ENCODE peak calls at places on chromosomes 3 and 15, in six cellular contexts. W is T-cell; D is activated T-helper 1 cell treated with anti-CD3 and anti-CD28 coated beads, Interleukin-12 subunit alpha, Interleukin-12 subunit beta, Interleukin-2, Interleukin-4 antibody, amounts not matched to agents 30 ng/mL and 10 ng/mL and 1 ng/mL, durations not matched to agents 14 hours and 24 hours and 36 hours; F is astrocyte of the cerebellum; E is Peyer's patch; Z is NCI-H460. S is an unnamed sample.

GRCh38 chr3:25297667-25298585 is 130.1 kb upstream of the RARB start:
- DNase-seq in W (no peak), D (no peak), F (peak; percentile 55), E (no peak), Z (no peak), S (no peak)

GRCh38 chr3:170760174-170760526 is 109.8 kb downstream of the RPL22L1 start:
- DNase-seq in W (no peak), D (no peak), F (no peak), E (no peak), Z (no peak), S (no peak)

GRCh38 chr3:168267179-168267578 is 171.5 kb upstream of the GOLIM4 start:
- DNase-seq in W (no peak), D (no peak), F (no peak), E (no peak), Z (no peak), S (no peak)

GRCh38 chr3:162971715-162972114 is 1475.1 kb downstream of the OTOL1 start:
- DNase-seq in W (no peak), D (no peak), F (no peak), E (no peak), Z (no peak), S (no peak)

GRCh38 chr3:71254251-71254650 is 329.3 kb downstream of the FOXP1 start:
- DNase-seq in W (no peak), D (no peak), F (no peak), E (no peak), Z (no peak), S (no peak)

GRCh38 chr3:140953028-140953960 is 11.7 kb downstream of the SLC25A36 start:
- DNase-seq in W (no peak), D (no peak), F (peak; percentile 20), E (no peak), Z (no peak), S (no peak)

GRCh38 chr3:190188197-190188596 is 67.5 kb upstream of the P3H2 start:
- DNase-seq in W (no peak), D (no peak), F (no peak), E (no peak), Z (no peak), S (no peak)

GRCh38 chr3:148883163-148883562 is 18.1 kb downstream of the CPA3 start:
- DNase-seq in W (no peak), D (no peak), F (no peak), E (no peak), Z (no peak), S (no peak)

GRCh38 chr3:32706348-32707025 is 21.5 kb downstream of the CNOT10 start:
- DNase-seq in W (no peak), D (no peak), F (peak; percentile 1), E (no peak), Z (no peak), S (no peak)

GRCh38 chr15:73628976-73629854 is 4.0 kb downstream of the NPTN start:
- DNase-seq in W (no peak), D (no peak), F (no peak), E (no peak), Z (no peak), S (no peak)

GRCh38 chr3:187040637-187041361 is 98.5 kb downstream of the RPL39L start:
- DNase-seq in W (no peak), D (no peak), F (no peak), E (peak; percentile 15), Z (peak; percentile 21), S (peak; percentile 69)

GRCh38 chr15:89356634-89357298 is 22.1 kb upstream of the POLG start:
- DNase-seq in W (no peak), D (no peak), F (no peak), E (no peak), Z (peak; percentile 30), S (no peak)

GRCh38 chr15:47961401-47962090 is 159.2 kb upstream of the SLC24A5 start:
- DNase-seq in W (no peak), D (peak; percentile 28), F (no peak), E (peak; percentile 16), Z (no peak), S (no peak)

GRCh38 chr3:57582470-57583168 is 14.5 kb downstream of the ARF4 start:
- DNase-seq in W (no peak), D (no peak), F (no peak), E (no peak), Z (no peak), S (no peak)

GRCh38 chr15:44129911-44130310 is 65.2 kb downstream of the FRMD5 start:
- DNase-seq in W (no peak), D (no peak), F (no peak), E (no peak), Z (no peak), S (no peak)

GRCh38 chr15:69557340-69558137 is 104.9 kb downstream of the RPLP1 start:
- DNase-seq in W (no peak), D (no peak), F (peak; percentile 95), E (no peak), Z (peak; percentile 96), S (peak; percentile 84)

GRCh38 chr15:55915876-55916567 is 77.4 kb downstream of the NEDD4 start:
- DNase-seq in W (no peak), D (no peak), F (no peak), E (no peak), Z (no peak), S (no peak)

GRCh38 chr15:85711590-85712192 is 83.0 kb downstream of the KLHL25 start:
- DNase-seq in W (no peak), D (no peak), F (no peak), E (no peak), Z (no peak), S (no peak)

GRCh38 chr15:58331903-58332675 is 99.7 kb upstream of the LIPC start:
- DNase-seq in W (peak; percentile 46), D (peak; percentile 84), F (peak; percentile 93), E (peak; percentile 50), Z (peak; percentile 93), S (peak; percentile 95)

GRCh38 chr15:62306851-62307504 is 141.9 kb upstream of the C2CD4B start:
- DNase-seq in W (no peak), D (no peak), F (peak; percentile 42), E (no peak), Z (peak; percentile 74), S (peak; percentile 56)

GRCh38 chr3:113166719-113167492 is 44.5 kb upstream of the BOC start:
- DNase-seq in W (no peak), D (no peak), F (no peak), E (no peak), Z (no peak), S (no peak)

GRCh38 chr3:81568378-81568777 is 193.1 kb downstream of the GBE1 start:
- DNase-seq in W (no peak), D (no peak), F (no peak), E (no peak), Z (no peak), S (no peak)

GRCh38 chr15:89695198-89695597 is 4.6 kb downstream of the WDR93 start:
- DNase-seq in W (no peak), D (no peak), F (no peak), E (no peak), Z (no peak), S (no peak)

GRCh38 chr15:48571510-48571909 is 74.0 kb downstream of the FBN1 start:
- DNase-seq in W (no peak), D (no peak), F (no peak), E (no peak), Z (no peak), S (no peak)

GRCh38 chr3:30135190-30135589 is 471.2 kb upstream of the TGFBR2 start:
- DNase-seq in W (no peak), D (no peak), F (no peak), E (no peak), Z (no peak), S (no peak)

GRCh38 chr3:70951937-70952492 is 631.5 kb downstream of the FOXP1 start:
- DNase-seq in W (no peak), D (no peak), F (no peak), E (no peak), Z (no peak), S (no peak)

GRCh38 chr3:5187920-5188418 is 462 bp downstream of the EDEM1 start:
- DNase-seq in W (peak; percentile 31), D (peak; percentile 55), F (no peak), E (peak; percentile 36), Z (no peak), S (peak; percentile 58)

GRCh38 chr15:53851110-53851833 is 91.8 kb upstream of the WDR72 start:
- DNase-seq in W (no peak), D (no peak), F (no peak), E (no peak), Z (no peak), S (no peak)

GRCh38 chr15:78934063-78935023 is 10.5 kb downstream of the CTSH start:
- DNase-seq in W (no peak), D (no peak), F (peak; percentile 51), E (no peak), Z (no peak), S (no peak)

GRCh38 chr15:91589360-91589759 is 264.1 kb upstream of the SLCO3A1 start:
- DNase-seq in W (no peak), D (no peak), F (no peak), E (no peak), Z (no peak), S (no peak)

GRCh38 chr3:194142156-194142910 is 6.4 kb downstream of the HES1 start:
- DNase-seq in W (no peak), D (no peak), F (no peak), E (no peak), Z (no peak), S (no peak)